ENCODE peak calls at places on chromosomes 11 and 22, in four cellular contexts. H is cardiac fibroblast, M is GM23338, Z is mesenchymal stem cell. X is an unnamed sample.

GRCh38 chr11:9755561-9755960 is 91.7 kb downstream of the SWAP70 start:
- DNase-seq in H (peak), M (no peak), Z (peak), X (peak)

GRCh38 chr22:25182131-25183110 is 17.2 kb upstream of the CRYBB3 start:
- DNase-seq in H (no peak), M (no peak), Z (no peak), X (peak)

GRCh38 chr11:118918128-118918685 is 7.5 kb downstream of the BCL9L start:
- DNase-seq in H (peak), M (peak), Z (peak), X (peak)

GRCh38 chr22:40183029-40183581 is 5.4 kb downstream of the TNRC6B start:
- DNase-seq in H (peak), M (no peak), Z (peak), X (peak)

GRCh38 chr11:124276081-124276480 is 19.9 kb downstream of the OR8G5 start:
- DNase-seq in H (peak), M (no peak), Z (peak), X (peak)

GRCh38 chr22:27113211-27114030 is 456.0 kb downstream of the MIAT start:
- DNase-seq in H (peak), M (no peak), Z (peak), X (peak)

GRCh38 chr11:116790167-116791001 is 1.3 kb downstream of the APOA5 start:
- DNase-seq in H (no peak), M (no peak), Z (no peak), X (no peak)

GRCh38 chr11:36326524-36327419 is 30.7 kb downstream of the PRR5L start:
- DNase-seq in H (no peak), M (peak), Z (no peak), X (no peak)

GRCh38 chr11:14537134-14537599 is 17.0 kb upstream of the PSMA1 start:
- DNase-seq in H (peak), M (peak), Z (peak), X (peak)

GRCh38 chr11:131656839-131657211 is 286.4 kb downstream of the NTM start:
- DNase-seq in H (no peak), M (peak), Z (no peak), X (no peak)

GRCh38 chr11:45665206-45665932 is at the start of gene CHST1:
- DNase-seq in H (no peak), M (peak), Z (peak), X (no peak)

GRCh38 chr22:39374801-39375200 is 24.8 kb upstream of the TAB1 start:
- DNase-seq in H (no peak), M (no peak), Z (no peak), X (no peak)

GRCh38 chr11:119622454-119623143 is 106.4 kb downstream of the NECTIN1 start:
- DNase-seq in H (no peak), M (no peak), Z (no peak), X (no peak)

GRCh38 chr22:36193577-36193976 is 8.0 kb downstream of the APOL4 start:
- DNase-seq in H (no peak), M (no peak), Z (no peak), X (no peak)

GRCh38 chr22:36191106-36191836 is 10.3 kb downstream of the APOL4 start:
- DNase-seq in H (peak), M (no peak), Z (no peak), X (peak)

GRCh38 chr22:36193171-36193570 is 8.4 kb downstream of the APOL4 start:
- DNase-seq in H (no peak), M (no peak), Z (no peak), X (no peak)

GRCh38 chr22:36194385-36194784 is 7.2 kb downstream of the APOL4 start:
- DNase-seq in H (no peak), M (no peak), Z (no peak), X (no peak)

GRCh38 chr22:36192601-36193000 is 9.0 kb downstream of the APOL4 start:
- DNase-seq in H (peak), M (no peak), Z (no peak), X (no peak)
- H3K4me3 ChIP-seq in H (no peak), M (no peak), Z (no peak), X (no peak)

DNA sequence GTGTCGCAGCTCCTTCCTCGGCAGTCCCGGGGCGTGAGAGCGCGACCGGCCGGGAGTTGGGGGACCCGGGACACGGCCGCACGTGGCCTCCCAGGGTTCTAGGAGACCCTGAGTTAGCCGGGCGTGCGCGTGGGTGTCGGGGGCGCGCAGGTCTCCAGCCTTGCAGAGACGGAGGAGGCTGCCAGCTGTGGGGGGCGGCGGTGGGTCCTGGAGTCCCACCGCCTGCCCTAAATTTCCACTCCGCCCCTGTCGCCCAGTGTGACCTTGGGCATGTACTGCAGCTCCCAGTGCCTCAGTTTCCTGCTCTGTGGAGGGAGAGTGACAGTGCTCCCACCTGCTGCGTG is 18.8 kb downstream of the RRP7A start:
- DNase-seq in H (no peak), M (no peak), Z (no peak), X (no peak)
- H3K4me3 ChIP-seq in H (peak), M (peak), Z (peak), X (peak)

DNA sequence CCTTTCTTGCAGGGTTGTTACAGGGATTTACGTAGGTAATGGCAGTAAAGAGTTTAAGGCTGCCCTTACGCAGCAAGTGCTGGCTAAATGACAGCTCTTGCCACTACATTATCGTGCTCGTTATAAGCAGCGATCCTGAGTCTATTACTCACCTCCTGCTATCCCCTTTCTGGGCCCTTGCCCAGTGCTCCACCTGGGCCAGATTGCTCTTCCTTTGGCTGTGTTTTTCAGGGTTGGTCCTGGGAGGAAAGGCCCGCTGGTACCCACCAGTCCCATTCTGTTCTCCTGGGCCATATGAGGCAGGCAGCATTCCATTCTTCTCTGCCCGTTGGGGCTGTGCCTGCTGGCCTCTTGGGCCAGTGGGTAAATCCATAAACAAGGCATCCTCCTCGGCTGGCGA is 87.5 kb downstream of the C11orf58 start:
- DNase-seq in H (no peak), M (no peak), Z (no peak), X (no peak)
- H3K4me3 ChIP-seq in H (no peak), M (no peak), Z (no peak), X (no peak)

GRCh38 chr22:23118647-23119491 is 22.9 kb downstream of the RSPH14 start:
- DNase-seq in H (no peak), M (no peak), Z (no peak), X (no peak)
- H3K4me3 ChIP-seq in H (no peak), M (no peak), Z (no peak), X (no peak)

GRCh38 chr11:64776425-64776824 is 1.9 kb downstream of the SF1 start:
- DNase-seq in H (no peak), M (no peak), Z (no peak), X (no peak)
- H3K4me3 ChIP-seq in H (peak), M (peak), Z (peak), X (peak)

DNA sequence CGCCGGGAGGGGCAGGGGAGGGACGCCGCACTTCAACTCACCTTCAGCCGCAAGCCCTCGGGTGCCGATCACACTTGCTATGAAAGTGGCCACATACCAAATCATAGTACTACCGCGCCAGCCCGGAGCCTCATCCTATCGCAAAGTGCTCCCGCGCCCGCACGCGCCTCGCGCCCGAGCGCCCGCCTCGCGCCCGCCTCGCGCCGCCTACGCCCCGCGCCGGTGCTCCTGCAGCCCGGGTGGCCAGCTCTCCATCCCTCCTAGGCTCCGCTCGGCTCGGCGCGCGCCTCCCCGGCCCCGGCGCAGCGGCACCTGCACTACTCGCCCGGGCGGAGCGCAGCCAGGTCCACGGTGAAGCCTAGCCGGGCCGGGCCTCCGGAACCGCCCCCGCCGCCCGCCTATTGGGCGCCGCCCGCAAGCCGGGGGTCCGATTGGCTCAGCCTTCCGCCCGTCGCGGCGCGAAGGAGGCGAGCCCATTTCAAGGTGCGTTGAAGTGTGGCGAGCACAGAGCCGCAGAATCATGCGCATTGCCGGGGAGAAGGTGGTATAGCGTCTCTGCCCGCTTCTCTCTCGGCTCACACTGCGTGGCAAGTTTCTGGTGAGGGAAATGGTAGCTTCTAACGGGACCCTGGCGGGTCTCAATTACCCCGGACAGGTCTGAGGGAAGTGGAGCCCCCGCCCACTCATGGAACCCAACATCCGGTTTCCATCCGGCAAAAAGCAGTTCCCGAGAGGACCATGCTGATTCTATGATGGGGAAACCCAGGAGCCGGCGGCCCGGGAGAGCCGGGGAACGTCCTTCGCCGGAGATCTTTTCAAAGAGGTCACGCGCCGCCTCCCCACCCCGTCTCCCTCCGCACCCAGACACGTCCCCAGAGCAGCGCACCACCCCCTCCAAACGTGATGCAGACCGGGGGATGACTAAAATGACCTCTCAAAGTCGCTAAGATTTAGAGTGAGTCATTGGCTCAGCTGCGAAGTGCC is at the start of gene IGSF9B:
- DNase-seq in H (peak), M (peak), Z (peak), X (peak)
- H3K4me3 ChIP-seq in H (peak), M (peak), Z (peak), X (peak)

X was measured in AG10803.